ENCODE peak calls at places on chromosome 5, in six cellular contexts. L is SK-N-SH, D is kidney, K is colonic mucosa, S is mammary epithelial cell, X is uterus. I is an unnamed sample.

GRCh38 chr5:132388244-132389050 is 18.9 kb downstream of the SLC22A5 start:
- DNase-seq in L (no peak), D (peak), K (no peak), S (no peak), X (peak), I (no peak)

GRCh38 chr5:17373406-17374110 is 124.5 kb upstream of the TAF11L2 start:
- DNase-seq in L (no peak), D (no peak), K (no peak), S (no peak), X (no peak), I (no peak)

GRCh38 chr5:151082976-151083651 is 2.3 kb upstream of the TNIP1 start:
- DNase-seq in L (no peak), D (no peak), K (peak), S (peak), X (no peak), I (no peak)

GRCh38 chr5:169860585-169860984 is 119.7 kb downstream of the INSYN2B start:
- DNase-seq in L (no peak), D (no peak), K (no peak), S (no peak), X (no peak), I (no peak)

GRCh38 chr5:62489471-62489870 is 76.9 kb downstream of the IPO11 start:
- DNase-seq in L (no peak), D (no peak), K (no peak), S (no peak), X (no peak), I (no peak)

GRCh38 chr5:159511570-159511969 is 181.3 kb upstream of the IL12B start:
- DNase-seq in L (no peak), D (no peak), K (no peak), S (peak), X (no peak), I (no peak)

GRCh38 chr5:3594514-3595101 is 1.0 kb upstream of the IRX1 start:
- DNase-seq in L (peak), D (peak), K (no peak), S (peak), X (no peak), I (no peak)

GRCh38 chr5:133047404-133047803 is 4.4 kb upstream of the HSPA4 start:
- DNase-seq in L (no peak), D (peak), K (no peak), S (no peak), X (no peak), I (no peak)

GRCh38 chr5:161946911-161947310 is 99.0 kb downstream of the GABRA1 start:
- DNase-seq in L (no peak), D (no peak), K (no peak), S (no peak), X (no peak), I (no peak)

GRCh38 chr5:42984307-42984706 is 55.8 kb downstream of the ANXA2R start:
- DNase-seq in L (no peak), D (no peak), K (no peak), S (peak), X (no peak), I (no peak)

GRCh38 chr5:60488466-60489130 is 211.4 kb downstream of the DEPDC1B start:
- DNase-seq in L (no peak), D (no peak), K (no peak), S (no peak), X (no peak), I (no peak)

GRCh38 chr5:172142709-172143215 is 45.3 kb downstream of the STK10 start:
- DNase-seq in L (no peak), D (no peak), K (peak), S (no peak), X (no peak), I (no peak)

GRCh38 chr5:151958111-151958510 is 33.5 kb upstream of the GLRA1 start:
- DNase-seq in L (no peak), D (no peak), K (no peak), S (no peak), X (no peak), I (no peak)

GRCh38 chr5:171250738-171251137 is 58.3 kb upstream of the TLX3 start:
- DNase-seq in L (no peak), D (no peak), K (no peak), S (no peak), X (no peak), I (no peak)

GRCh38 chr5:116544542-116545241 is 29.9 kb downstream of the SEMA6A start:
- DNase-seq in L (no peak), D (no peak), K (peak), S (no peak), X (no peak), I (no peak)

GRCh38 chr5:177557041-177557647 is 2.8 kb upstream of the FAM193B start:
- DNase-seq in L (no peak), D (no peak), K (peak), S (no peak), X (no peak), I (no peak)

GRCh38 chr5:109099081-109099480 is 310.7 kb downstream of the PJA2 start:
- DNase-seq in L (no peak), D (no peak), K (no peak), S (no peak), X (no peak), I (no peak)

GRCh38 chr5:148697821-148698196 is 43.5 kb upstream of the HTR4 start:
- DNase-seq in L (no peak), D (no peak), K (no peak), S (no peak), X (no peak), I (no peak)

GRCh38 chr5:100311811-100312210 is 223.4 kb upstream of the FAM174A start:
- DNase-seq in L (no peak), D (no peak), K (no peak), S (no peak), X (no peak), I (no peak)

GRCh38 chr5:36158144-36158543 is 6.2 kb downstream of the SKP2 start:
- DNase-seq in L (peak), D (no peak), K (no peak), S (no peak), X (no peak), I (no peak)

GRCh38 chr5:126369995-126370731 is 53.0 kb upstream of the GRAMD2B start:
- DNase-seq in L (peak), D (no peak), K (no peak), S (no peak), X (no peak), I (no peak)

GRCh38 chr5:135356522-135357318 is 42.3 kb downstream of the MACROH2A1 start:
- DNase-seq in L (peak), D (peak), K (peak), S (no peak), X (peak), I (peak)

GRCh38 chr5:161411156-161411555 is 135.4 kb downstream of the GABRB2 start:
- DNase-seq in L (no peak), D (no peak), K (no peak), S (no peak), X (no peak), I (no peak)

GRCh38 chr5:151819830-151820229 is 48.1 kb downstream of the G3BP1 start:
- DNase-seq in L (no peak), D (no peak), K (no peak), S (no peak), X (no peak), I (no peak)

GRCh38 chr5:112933651-112934365 is 11.8 kb upstream of the REEP5 start:
- DNase-seq in L (no peak), D (no peak), K (no peak), S (peak), X (no peak), I (no peak)

GRCh38 chr5:160188151-160188967 is 40.9 kb upstream of the FABP6 start:
- DNase-seq in L (no peak), D (peak), K (peak), S (no peak), X (peak), I (peak)

GRCh38 chr5:130720355-130720754 is 444.7 kb downstream of the HINT1 start:
- DNase-seq in L (peak), D (no peak), K (no peak), S (peak), X (no peak), I (no peak)

DNA sequence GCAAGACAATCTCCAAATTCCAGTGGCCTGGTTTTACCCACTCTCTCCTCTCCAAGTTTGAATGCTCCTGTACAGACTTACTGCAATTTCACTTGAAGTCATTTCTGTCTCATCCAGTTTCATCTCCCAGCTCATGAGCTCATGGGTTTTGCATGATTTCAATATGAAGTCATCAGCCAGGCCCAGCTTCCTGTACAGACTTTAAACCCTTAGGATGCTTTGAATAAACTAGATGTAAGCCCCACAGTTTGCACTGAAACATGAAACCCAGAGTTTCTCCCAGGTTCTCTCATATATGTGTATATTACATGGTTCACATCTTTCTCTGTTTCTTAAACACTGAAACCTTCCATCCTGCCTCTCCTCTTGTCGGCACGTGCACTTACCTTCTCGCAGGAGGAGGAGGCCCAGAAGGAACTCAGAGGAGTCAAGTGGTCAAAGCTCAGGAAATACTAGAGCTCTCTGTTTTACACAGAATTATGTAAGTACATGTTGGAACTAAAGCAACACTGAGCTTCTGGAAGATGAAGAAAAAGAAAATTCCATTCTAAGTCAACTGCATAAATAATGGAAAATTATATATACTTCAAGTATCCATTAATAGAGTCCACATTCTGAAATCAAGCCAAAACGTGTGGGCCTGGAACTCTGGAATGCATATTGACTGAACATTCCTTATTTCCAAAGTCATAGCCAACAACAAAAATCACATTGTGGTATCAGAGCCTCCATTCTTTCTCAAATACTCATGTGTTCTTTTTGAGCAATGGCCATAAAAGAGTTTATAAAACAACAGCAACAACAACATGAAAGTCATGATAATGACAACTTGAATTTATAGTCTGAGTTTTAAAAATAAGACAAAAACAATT is 121.7 kb upstream of the RAI14 start:
- DNase-seq in L (no peak), D (no peak), K (no peak), S (peak), X (no peak), I (no peak)
- H3K27ac ChIP-seq in L (peak), D (no peak), K (no peak), S (peak), X (peak), I (no peak)

GRCh38 chr5:63878788-63879187 is 83.5 kb downstream of the HTR1A start:
- DNase-seq in L (no peak), D (no peak), K (no peak), S (no peak), X (no peak), I (no peak)
- TF ChIP-seq CTCF in L (no peak), D (no peak), K (no peak), S (no peak), X (no peak), I (no peak)

GRCh38 chr5:80189201-80189600 is 66.6 kb downstream of the SERINC5 start:
- DNase-seq in L (no peak), D (no peak), K (no peak), S (no peak), X (no peak), I (no peak)
- H3K27ac ChIP-seq in L (no peak), D (no peak), K (no peak), S (no peak), X (peak), I (no peak)

DNA sequence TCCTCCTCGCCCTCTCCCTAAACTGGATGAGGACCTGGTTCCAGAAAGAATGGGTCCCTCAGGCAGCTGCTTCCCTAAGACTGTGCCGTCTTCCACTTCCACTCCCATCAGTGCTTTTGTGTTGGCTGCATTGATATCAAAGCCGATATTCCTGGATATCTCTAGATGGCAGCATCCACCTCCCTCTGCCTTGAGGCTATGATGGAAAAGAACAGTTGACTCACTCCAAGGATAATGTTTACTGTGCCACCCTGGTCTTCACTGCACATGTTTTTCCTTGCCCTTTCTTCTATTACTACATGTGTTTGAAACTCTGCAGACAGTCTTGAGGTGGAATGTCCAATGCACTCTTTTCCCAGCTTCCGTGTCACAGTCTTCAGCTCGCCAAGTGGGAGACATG is 211.6 kb downstream of the MAST4 start:
- DNase-seq in L (peak), D (no peak), K (peak), S (peak), X (peak), I (no peak)
- TF ChIP-seq CTCF in L (peak), D (peak), K (peak), S (peak), X (peak), I (peak)

GRCh38 chr5:80143491-80143890 is 108.3 kb downstream of the THBS4 start:
- DNase-seq in L (no peak), D (no peak), K (no peak), S (no peak), X (no peak), I (no peak)

GRCh38 chr5:80142996-80143395 is 107.8 kb downstream of the THBS4 start:
- DNase-seq in L (no peak), D (no peak), K (no peak), S (no peak), X (no peak), I (no peak)

GRCh38 chr5:80140496-80140895 is 105.3 kb downstream of the THBS4 start:
- DNase-seq in L (no peak), D (no peak), K (no peak), S (no peak), X (no peak), I (no peak)

GRCh38 chr5:80141147-80141671 is 106.1 kb downstream of the THBS4 start:
- DNase-seq in L (peak), D (peak), K (peak), S (no peak), X (peak), I (peak)

DNA sequence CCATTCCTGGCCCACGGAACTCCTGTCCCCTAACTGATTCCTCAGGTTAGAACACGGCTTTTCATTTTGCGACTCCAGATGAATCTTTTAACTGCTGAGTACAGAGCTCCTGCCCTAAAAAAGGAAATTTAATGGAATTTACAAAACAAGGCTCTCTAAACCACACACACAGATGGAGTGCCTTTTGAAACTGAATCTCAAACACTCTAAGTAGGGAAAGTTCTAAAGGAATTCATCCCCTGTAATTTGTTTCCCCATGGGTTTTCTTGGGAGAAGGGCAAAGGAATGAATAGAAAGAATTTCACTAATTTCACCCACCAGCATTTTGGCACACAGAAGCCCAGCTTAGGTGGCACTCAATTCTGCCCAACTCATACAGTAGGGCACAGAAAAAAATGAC is 106.5 kb downstream of the THBS4 start:
- DNase-seq in L (no peak), D (no peak), K (no peak), S (no peak), X (no peak), I (no peak)
- H3K27ac ChIP-seq in L (no peak), D (peak), K (peak), S (no peak), X (peak), I (peak)

GRCh38 chr5:179475211-179475840 is 75.0 kb upstream of the RUFY1 start:
- DNase-seq in L (no peak), D (no peak), K (no peak), S (no peak), X (no peak), I (no peak)
- TF ChIP-seq CTCF in L (no peak), D (no peak), K (no peak), S (no peak), X (no peak), I (no peak)